ENCODE peak calls at places on chromosomes 12 and 14, in nine cellular contexts. I is D341Med; T is DMS153; Q is non-pigmented ciliary epithelial cell; N is stimulated activated CD8-positive, alpha-beta memory T cell treated with anti-CD3 and anti-CD28 coated beads, Interleukin-15, amount 100 ng/mL, for 24 hours; H is activated naive CD8-positive, alpha-beta T cell treated with anti-CD3 and anti-CD28 coated beads for 36 hours; P is coronary artery; S is left kidney; M is hypothalamus. L is an unnamed sample.

GRCh38 chr12:39611818-39612217 is 7.8 kb downstream of the ABCD2 start:
- DNase-seq in I (no peak), T (no peak), Q (no peak), N (no peak), H (no peak), P (no peak), S (no peak), M (no peak), L (no peak)

GRCh38 chr12:5568325-5568981 is 136.5 kb downstream of the NTF3 start:
- DNase-seq in I (no peak), T (no peak), Q (no peak), N (no peak), H (no peak), P (no peak), S (no peak), M (no peak), L (no peak)

GRCh38 chr14:76551116-76551515 is 175.2 kb downstream of the ESRRB start:
- DNase-seq in I (no peak), T (no peak), Q (no peak), N (no peak), H (no peak), P (no peak), S (no peak), M (no peak), L (no peak)

GRCh38 chr12:15726029-15726756 is 63.0 kb downstream of the EPS8 start:
- DNase-seq in I (no peak), T (no peak), Q (no peak), N (no peak), H (no peak), P (no peak), S (no peak), M (no peak), L (no peak)

GRCh38 chr12:131391399-131391798 is 319.5 kb upstream of the SFSWAP start:
- DNase-seq in I (no peak), T (no peak), Q (no peak), N (no peak), H (no peak), P (no peak), S (no peak), M (no peak), L (no peak)

GRCh38 chr12:7608184-7608911 is 57.4 kb downstream of the APOBEC1 start:
- DNase-seq in I (no peak), T (no peak), Q (no peak), N (no peak), H (no peak), P (no peak), S (no peak), M (no peak), L (no peak)

GRCh38 chr14:74614508-74615495 is 2.8 kb upstream of the LTBP2 start:
- DNase-seq in I (no peak), T (no peak), Q (no peak), N (no peak), H (no peak), P (no peak), S (peak), M (no peak), L (no peak)

GRCh38 chr12:40031965-40032364 is 73.9 kb downstream of the SLC2A13 start:
- DNase-seq in I (no peak), T (peak), Q (no peak), N (no peak), H (no peak), P (no peak), S (no peak), M (no peak), L (no peak)

GRCh38 chr14:33548606-33549005 is 402.3 kb downstream of the EGLN3 start:
- DNase-seq in I (no peak), T (no peak), Q (no peak), N (no peak), H (no peak), P (no peak), S (no peak), M (no peak), L (no peak)

GRCh38 chr14:90503582-90503981 is 106.8 kb downstream of the CALM1 start:
- DNase-seq in I (no peak), T (peak), Q (no peak), N (no peak), H (no peak), P (no peak), S (no peak), M (no peak), L (no peak)

GRCh38 chr12:53561590-53561953 is 54.3 kb upstream of the NPFF start:
- DNase-seq in I (no peak), T (peak), Q (peak), N (no peak), H (no peak), P (no peak), S (peak), M (no peak), L (no peak)

GRCh38 chr14:87231336-87232026 is 761.5 kb downstream of the GALC start:
- DNase-seq in I (no peak), T (no peak), Q (no peak), N (no peak), H (no peak), P (no peak), S (no peak), M (no peak), L (no peak)

GRCh38 chr14:58096731-58097130 is 55.3 kb downstream of the ARMH4 start:
- DNase-seq in I (no peak), T (no peak), Q (no peak), N (no peak), H (no peak), P (no peak), S (no peak), M (no peak), L (no peak)

GRCh38 chr14:59321184-59321952 is 132.9 kb downstream of the DAAM1 start:
- DNase-seq in I (no peak), T (no peak), Q (no peak), N (no peak), H (no peak), P (no peak), S (peak), M (no peak), L (no peak)

GRCh38 chr12:92132282-92132681 is 13.4 kb downstream of the BTG1 start:
- DNase-seq in I (no peak), T (no peak), Q (no peak), N (no peak), H (no peak), P (no peak), S (no peak), M (no peak), L (no peak)

GRCh38 chr12:120241561-120242274 is 23.8 kb downstream of the PXN start:
- DNase-seq in I (no peak), T (no peak), Q (no peak), N (no peak), H (no peak), P (peak), S (no peak), M (no peak), L (no peak)

GRCh38 chr12:49277466-49277865 is 12.6 kb downstream of the TUBA1C start:
- DNase-seq in I (no peak), T (no peak), Q (no peak), N (no peak), H (no peak), P (no peak), S (no peak), M (no peak), L (no peak)

L was measured in omental fat pad.